ENCODE peak calls at places on chromosomes 4 and X, in six cellular contexts. T, F, Z, U, M and G are unnamed samples. For H3K4me1, the result is how much of the 10 kb centered on the place peaks cover.

GRCh38 chr4:8469550-8469949 is 29.0 kb downstream of the TRMT44 start:
- DNase-seq in F (no peak), Z (no peak), T (no peak), U (no peak), M (no peak), G (no peak)

GRCh38 chrX:108453841-108454240 is 14.2 kb downstream of the COL4A5 start:
- DNase-seq in F (no peak), U (no peak), M (no peak), T (no peak), Z (no peak), G (no peak)

GRCh38 chr4:16165931-16166330 is 60.3 kb downstream of the TAPT1 start:
- DNase-seq in M (no peak), Z (no peak), U (no peak), T (no peak), F (no peak), G (no peak)

GRCh38 chrX:131795442-131796229 is 227.5 kb upstream of the STK26 start:
- DNase-seq in U (no peak), M (no peak), F (peak), Z (no peak), T (peak), G (no peak)

GRCh38 chr4:56742080-56742871 is 61.2 kb upstream of the HOPX start:
- DNase-seq in Z (no peak), M (no peak), T (no peak), U (no peak), F (no peak), G (no peak)

GRCh38 chr4:160129439-160129838 is 1026.6 kb downstream of the RAPGEF2 start:
- DNase-seq in F (no peak), Z (no peak), T (no peak), U (no peak), M (no peak), G (no peak)

GRCh38 chrX:110002300-110003166 is at the start of gene TMEM164:
- DNase-seq in U (peak), Z (peak), M (peak), F (peak), T (peak), G (peak)

GRCh38 chr4:147246096-147246495 is 234.8 kb upstream of the EDNRA start:
- DNase-seq in F (no peak), M (no peak), T (no peak), Z (no peak), U (no peak), G (no peak)

GRCh38 chr4:131509521-131509920 is 1639.6 kb upstream of the PCDH10 start:
- DNase-seq in U (no peak), T (no peak), Z (no peak), M (no peak), F (no peak), G (no peak)

GRCh38 chrX:150569155-150569477 is 695 bp downstream of the MTM1 start:
- DNase-seq in Z (no peak), F (peak), T (no peak), M (no peak), U (no peak), G (peak)

GRCh38 chrX:13666836-13667235 is 13.9 kb downstream of the TCEANC start:
- DNase-seq in Z (peak), F (no peak), U (no peak), T (no peak), M (no peak), G (peak)

GRCh38 chrX:39903937-39904336 is 193.8 kb downstream of the BCOR start:
- DNase-seq in F (no peak), Z (no peak), M (no peak), T (no peak), U (peak), G (no peak)
- H3K4me1 ChIP-seq in F (under half), Z (under half), M (under half), T (under half), U (under half), G (under half)

DNA sequence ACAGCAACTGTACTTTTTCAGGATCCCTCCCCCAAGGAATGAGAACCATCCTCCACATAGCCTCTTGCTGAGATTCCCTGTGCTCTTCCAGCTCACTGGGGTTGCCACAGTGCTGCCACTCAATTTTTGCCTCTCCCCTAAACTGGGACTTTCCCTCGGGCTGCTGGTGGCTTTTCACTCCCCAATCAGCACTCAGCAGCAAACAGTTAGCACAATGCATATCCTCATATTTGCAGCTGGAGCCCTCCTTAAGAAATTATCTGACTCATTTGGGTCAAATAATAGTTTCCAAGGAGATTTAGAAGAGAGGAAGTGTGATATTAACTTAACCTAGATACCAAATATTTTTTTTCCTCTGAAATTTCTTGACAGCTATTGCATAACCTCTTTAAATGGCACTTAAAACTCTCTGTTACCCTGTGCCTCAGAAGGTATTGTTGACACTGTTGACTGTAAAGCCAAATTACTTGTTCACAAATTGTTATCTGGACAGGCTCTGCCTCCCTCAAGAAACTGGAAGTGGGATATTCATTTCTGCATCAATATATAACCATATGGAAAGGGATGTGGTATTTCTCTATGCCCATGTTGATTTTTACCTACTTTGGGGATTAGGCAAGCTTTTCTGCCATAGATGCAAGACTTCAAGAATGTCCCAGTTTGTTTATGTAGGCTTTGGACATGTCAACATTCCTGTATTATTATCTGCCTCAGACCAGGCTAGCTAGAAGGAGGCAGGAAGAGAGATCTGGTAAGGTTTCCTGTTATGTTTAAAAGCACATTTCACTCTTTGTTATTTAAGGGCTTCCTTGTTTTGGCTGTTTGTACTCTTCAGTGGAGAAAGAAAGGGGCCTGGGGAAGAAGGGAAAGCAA is 58.0 kb downstream of the SEPTIN11 start:
- DNase-seq in U (no peak), M (peak), F (no peak), T (no peak), Z (no peak), G (no peak)
- H3K4me1 ChIP-seq in U (under half), M (under half), F (under half), T (under half), Z (under half), G (under half)

DNA sequence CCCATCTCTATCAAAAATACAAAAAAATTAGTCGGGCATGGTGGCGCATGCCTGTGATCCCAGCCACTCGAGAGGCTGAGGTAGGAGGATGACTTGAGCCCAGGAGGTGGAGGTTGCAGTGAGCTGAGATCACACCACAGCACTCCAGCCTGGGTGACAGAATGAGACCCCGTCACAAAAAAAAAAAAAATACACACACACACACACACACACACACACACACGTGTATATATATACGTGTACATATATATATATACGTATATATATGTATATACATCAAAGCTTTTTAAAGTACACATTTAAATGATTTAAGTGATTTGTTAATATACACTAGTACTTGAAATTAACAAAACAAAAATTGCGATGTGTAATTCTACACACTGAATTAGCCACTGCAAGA is 6.0 kb downstream of the FBXW7 start:
- DNase-seq in M (no peak), U (no peak), Z (no peak), F (no peak), T (no peak), G (no peak)
- H3K4me1 ChIP-seq in M (under half), U (under half), Z (under half), F (under half), T (under half), G (under half)

DNA sequence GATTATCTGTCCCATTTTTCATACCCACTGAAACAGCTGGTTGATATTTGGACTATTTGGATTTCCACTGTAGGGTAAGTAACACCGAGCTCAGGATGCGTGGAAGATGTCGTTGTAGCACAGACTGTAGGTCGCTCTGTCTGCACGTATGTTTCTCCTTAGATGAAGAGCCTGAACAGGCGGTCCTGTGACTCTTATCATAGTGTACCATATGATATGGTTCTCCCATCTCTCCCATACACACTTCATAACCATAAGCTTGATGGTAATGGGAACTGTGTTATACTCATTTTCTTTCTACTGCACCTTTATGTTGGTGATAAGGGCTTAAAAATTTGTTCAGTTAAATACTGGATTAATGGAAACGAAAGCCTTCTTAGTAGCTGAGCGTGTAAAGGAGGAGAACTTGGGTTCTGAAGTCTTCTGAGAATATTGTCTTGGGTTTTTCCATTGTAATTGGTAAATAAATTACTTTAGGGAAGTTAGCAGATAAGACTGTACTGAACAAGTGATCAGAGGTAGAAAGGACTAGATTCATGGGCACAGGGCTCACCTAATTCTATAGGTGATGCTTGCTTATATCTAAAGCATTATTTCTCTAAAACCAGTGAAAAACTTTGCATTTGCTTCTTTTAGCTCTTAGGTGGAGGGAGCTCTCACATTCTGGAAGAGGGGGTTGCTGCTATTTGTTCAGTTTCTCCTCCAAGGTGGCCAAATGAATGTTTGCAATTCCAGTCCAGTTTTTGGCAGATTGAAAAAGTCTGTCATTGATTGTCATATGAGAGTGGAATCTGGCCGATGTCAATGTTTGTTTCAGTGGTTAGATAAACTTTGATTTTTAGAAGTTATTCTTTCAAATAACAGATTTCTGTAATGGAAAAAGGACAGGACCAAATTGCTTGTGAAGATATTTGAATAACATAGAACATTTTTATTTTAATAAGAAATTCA is 15.8 kb downstream of the SMAD1 start:
- DNase-seq in M (no peak), U (no peak), F (no peak), Z (no peak), T (no peak), G (no peak)
- H3K4me1 ChIP-seq in M (under half), U (under half), F (under half), Z (under half), T (under half), G (under half)

GRCh38 chr4:53094040-53094439 is 231.9 kb downstream of the RASL11B start:
- DNase-seq in Z (no peak), T (no peak), M (no peak), F (no peak), U (no peak), G (no peak)
- H3K4me1 ChIP-seq in Z (under half), T (under half), M (under half), F (under half), U (under half), G (under half)

DNA sequence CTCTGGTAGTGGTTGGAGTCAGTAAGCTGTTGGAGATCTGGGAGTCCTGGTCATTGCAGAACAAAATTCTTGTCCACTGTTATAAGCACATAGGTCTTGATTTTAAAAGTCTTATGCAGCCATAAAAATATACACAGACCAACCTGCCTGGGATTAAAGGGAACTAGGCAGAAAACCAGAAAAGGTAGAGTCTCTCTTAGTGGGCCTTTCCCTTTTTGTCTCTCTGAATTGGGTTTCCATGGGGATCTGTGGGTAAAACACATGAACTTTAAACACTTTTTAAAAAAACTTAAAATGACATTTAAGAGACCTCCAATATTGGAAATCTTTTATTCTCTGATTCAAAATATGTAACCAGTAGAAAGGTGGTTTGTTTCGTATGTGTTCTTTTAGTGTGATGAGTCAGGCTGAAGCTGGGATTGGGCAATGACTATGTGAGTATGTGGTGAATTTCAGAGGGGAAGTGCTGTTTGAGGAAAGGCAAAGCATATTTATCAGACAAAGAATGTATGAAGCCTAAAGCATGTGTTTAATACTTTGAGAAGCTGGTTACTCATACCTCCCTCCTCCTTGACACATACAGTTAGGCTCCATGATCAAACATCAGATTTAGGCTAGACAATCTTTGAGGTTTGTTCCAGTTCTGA is 29.6 kb downstream of the SLC16A2 start:
- DNase-seq in M (no peak), T (no peak), F (no peak), U (peak), Z (no peak), G (peak)
- H3K4me1 ChIP-seq in M (under half), T (under half), F (under half), U (under half), Z (under half), G (under half)

GRCh38 chr4:94458682-94459081 is 6.9 kb downstream of the PDLIM5 start:
- DNase-seq in T (no peak), U (no peak), F (no peak), Z (no peak), M (no peak), G (no peak)

GRCh38 chr4:94454405-94454804 is 2.7 kb downstream of the PDLIM5 start:
- DNase-seq in U (no peak), M (no peak), F (no peak), Z (no peak), T (no peak), G (no peak)

GRCh38 chr4:94455081-94455480 is 3.3 kb downstream of the PDLIM5 start:
- DNase-seq in U (peak), M (no peak), F (peak), T (peak), Z (peak), G (peak)

GRCh38 chr4:94459462-94460161 is 7.9 kb downstream of the PDLIM5 start:
- DNase-seq in F (no peak), U (no peak), Z (no peak), T (no peak), M (peak), G (no peak)

DNA sequence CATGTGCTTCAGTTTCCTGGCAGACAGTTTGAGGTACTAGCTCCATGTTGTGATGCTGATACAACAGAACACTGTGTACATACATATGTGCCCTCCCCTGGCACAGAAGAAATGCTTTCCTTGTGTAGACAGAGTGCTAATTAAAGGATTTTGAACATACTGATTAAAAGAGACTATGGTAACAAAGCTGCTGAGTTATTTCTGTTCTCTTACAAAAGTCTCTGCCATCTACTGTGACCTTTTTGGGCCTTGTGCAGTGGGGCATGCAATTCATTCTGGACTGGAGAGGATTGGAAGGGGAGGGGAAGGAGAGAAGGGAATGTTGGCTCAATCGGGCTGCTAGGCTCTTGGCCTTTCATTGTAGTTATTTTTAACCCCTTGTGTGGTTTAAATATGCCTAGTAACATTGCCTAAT is 6.0 kb downstream of the PDLIM5 start:
- DNase-seq in M (peak), F (no peak), T (no peak), Z (no peak), U (no peak), G (no peak)
- H3K4me1 ChIP-seq in M (half or more), F (under half), T (under half), Z (under half), U (half or more), G (under half)

DNA sequence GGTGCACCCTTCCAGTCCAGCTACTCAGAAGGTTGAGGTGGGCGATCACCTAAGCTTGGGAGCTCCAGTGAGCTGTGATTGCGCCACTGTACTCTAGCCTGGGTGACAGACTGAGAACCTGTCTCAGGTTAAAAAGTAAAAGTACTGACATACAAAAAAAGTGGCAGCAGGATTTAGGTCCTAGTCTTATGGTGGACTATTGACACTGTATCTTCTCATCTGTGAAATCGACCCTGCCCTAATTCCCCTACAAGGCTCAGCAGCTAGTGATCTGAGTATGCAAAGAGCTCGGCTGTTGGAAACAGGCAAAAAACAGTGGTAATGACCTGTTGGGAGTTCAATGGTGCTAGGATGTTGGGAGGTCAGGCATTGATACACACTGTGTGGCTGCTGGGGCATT is 57.0 kb downstream of the LEF1 start:
- DNase-seq in F (no peak), T (no peak), Z (no peak), U (no peak), M (no peak), G (no peak)
- H3K4me1 ChIP-seq in F (under half), T (under half), Z (under half), U (under half), M (under half), G (under half)

GRCh38 chrX:3697701-3698279 is 15.7 kb downstream of the PRKX start:
- DNase-seq in F (no peak), M (no peak), U (no peak), T (no peak), Z (peak), G (no peak)

GRCh38 chrX:3697220-3697684 is 16.2 kb downstream of the PRKX start:
- DNase-seq in F (no peak), U (no peak), T (no peak), M (no peak), Z (no peak), G (no peak)

DNA sequence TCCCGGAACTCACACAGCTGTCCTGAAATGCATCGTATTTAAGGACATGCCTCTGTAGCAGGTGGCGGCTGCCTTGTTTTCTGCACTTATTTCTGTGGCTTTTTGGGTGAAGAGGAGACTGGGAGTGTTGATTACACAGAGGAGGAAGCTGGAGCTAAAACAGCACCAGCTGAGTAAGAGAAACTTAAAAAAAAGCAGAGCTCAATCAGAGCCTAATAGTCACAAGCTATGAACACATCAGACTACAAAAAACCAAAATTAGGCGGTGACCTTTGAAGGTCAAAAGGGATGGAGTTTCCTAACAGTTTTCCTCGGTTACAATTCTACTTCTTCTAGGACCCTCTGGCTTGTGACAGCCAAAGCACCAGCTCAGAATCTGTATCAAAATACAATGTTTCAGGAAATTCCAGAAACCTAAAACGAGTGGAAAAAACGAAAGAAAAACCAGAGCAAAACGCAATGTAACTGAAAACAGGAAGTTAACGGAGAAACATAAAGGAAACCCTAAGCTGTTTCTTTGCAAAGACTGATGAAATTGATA is 13.5 kb downstream of the PRKX start:
- DNase-seq in F (no peak), T (no peak), M (no peak), Z (no peak), U (no peak), G (no peak)
- H3K4me1 ChIP-seq in F (under half), T (under half), M (under half), Z (under half), U (under half), G (under half)

GRCh38 chr4:38383646-38384121 is 280.3 kb upstream of the KLF3 start:
- DNase-seq in U (no peak), M (no peak), Z (no peak), T (no peak), F (no peak), G (no peak)
- H3K4me1 ChIP-seq in U (under half), M (under half), Z (under half), T (under half), F (under half), G (half or more)